ENCODE peak calls at places on chromosomes 4 and X, in nine cellular contexts. D is A549; W is coronary artery; L is NCI-H1694; V is upper lobe of left lung; B is stimulated activated CD4-positive, alpha-beta T cell treated with anti-CD3 and anti-CD28 coated beads, Interleukin-15, amount 100 ng/mL, for 1 hour; A is AG08396; M is EL; S is H4. Q is an unnamed sample.

GRCh38 chrX:154348114-154348531 is 26.3 kb downstream of the FLNA start:
- DNase-seq in L (no peak), V (no peak), B (no peak), S (peak), D (peak), M (peak), W (no peak), A (no peak), Q (no peak)

GRCh38 chr4:6052679-6053078 is 34.4 kb upstream of the C4orf50 start:
- DNase-seq in M (no peak), A (no peak), W (no peak), B (no peak), V (no peak), S (peak), D (peak), L (no peak), Q (no peak)

GRCh38 chr4:153771058-153771457 is 11.2 kb upstream of the RNF175 start:
- DNase-seq in L (no peak), A (no peak), V (no peak), W (no peak), S (no peak), B (no peak), M (no peak), D (no peak), Q (no peak)

GRCh38 chr4:86831262-86832090 is 17.7 kb downstream of the SLC10A6 start:
- DNase-seq in A (peak), V (peak), W (no peak), D (peak), M (peak), S (peak), B (no peak), L (no peak), Q (no peak)

GRCh38 chr4:4637710-4638109 is 95.9 kb upstream of the STX18 start:
- DNase-seq in M (no peak), D (no peak), W (no peak), S (no peak), A (no peak), B (no peak), L (no peak), V (no peak), Q (peak)

GRCh38 chrX:127708155-127708554 is 344.0 kb downstream of the ACTRT1 start:
- DNase-seq in V (peak), A (no peak), S (peak), L (no peak), B (no peak), W (no peak), M (no peak), D (peak), Q (no peak)

GRCh38 chrX:110162867-110163266 is 155.0 kb downstream of the AMMECR1 start:
- DNase-seq in A (no peak), W (no peak), V (no peak), M (no peak), D (no peak), B (no peak), S (no peak), L (no peak), Q (no peak)

GRCh38 chrX:1420371-1420770 is 28.5 kb upstream of the SLC25A6 start:
- DNase-seq in L (no peak), M (no peak), S (no peak), V (no peak), A (no peak), D (no peak), B (no peak), W (no peak), Q (no peak)

GRCh38 chr4:145626623-145626982 is 7.4 kb downstream of the MMAA start:
- DNase-seq in B (no peak), W (no peak), A (no peak), M (no peak), D (no peak), L (no peak), V (no peak), S (no peak), Q (no peak)

GRCh38 chr4:53923921-53924320 is 140.5 kb downstream of the CHIC2 start:
- DNase-seq in S (no peak), L (no peak), A (no peak), M (no peak), B (no peak), V (no peak), W (no peak), D (no peak), Q (no peak)

GRCh38 chr4:77074961-77075855 is 581 bp downstream of the CCNI start:
- DNase-seq in V (peak), A (peak), W (peak), M (peak), L (no peak), B (peak), S (peak), D (peak), Q (no peak)

GRCh38 chr4:53476232-53477037 is 99.0 kb downstream of the FIP1L1 start:
- DNase-seq in M (peak), W (peak), S (peak), B (no peak), L (no peak), D (peak), V (no peak), A (peak), Q (no peak)

GRCh38 chr4:4880492-4880891 is 21.0 kb downstream of the MSX1 start:
- DNase-seq in V (no peak), W (no peak), S (no peak), M (peak), L (no peak), B (no peak), D (no peak), A (no peak), Q (no peak)

GRCh38 chr4:85720736-85721135 is 245.8 kb downstream of the ARHGAP24 start:
- DNase-seq in V (no peak), D (peak), L (no peak), A (no peak), M (peak), B (no peak), S (no peak), W (no peak), Q (no peak)

GRCh38 chr4:156038772-156039171 is 85.1 kb upstream of the CTSO start:
- DNase-seq in W (no peak), A (no peak), B (no peak), S (no peak), L (peak), V (no peak), D (no peak), M (no peak), Q (no peak)

GRCh38 chr4:165403667-165404066 is 24.9 kb downstream of the CPE start:
- DNase-seq in V (no peak), L (peak), S (no peak), W (no peak), D (no peak), B (no peak), M (peak), A (no peak), Q (no peak)

GRCh38 chr4:87012265-87012953 is 77.6 kb downstream of the AFF1 start:
- DNase-seq in M (no peak), V (no peak), W (no peak), L (no peak), S (no peak), D (peak), A (no peak), B (no peak), Q (no peak)

GRCh38 chr4:120694973-120695372 is 227.6 kb downstream of the PRDM5 start:
- DNase-seq in L (no peak), S (peak), B (no peak), D (peak), M (peak), W (no peak), V (no peak), A (peak), Q (no peak)

GRCh38 chr4:169283114-169283509 is 12.4 kb upstream of the SH3RF1 start:
- DNase-seq in V (no peak), M (peak), D (peak), S (no peak), A (peak), W (no peak), L (no peak), B (no peak), Q (no peak)

GRCh38 chr4:175705407-175705806 is 106.7 kb downstream of the GPM6A start:
- DNase-seq in S (peak), L (no peak), V (no peak), B (no peak), W (no peak), A (no peak), D (no peak), M (peak), Q (no peak)

GRCh38 chr4:96675420-96675819 is 835.5 kb downstream of the PDHA2 start:
- DNase-seq in S (no peak), M (no peak), V (no peak), L (no peak), D (no peak), B (no peak), W (no peak), A (no peak), Q (no peak)